ENCODE peak calls at places on chromosomes 16 and 17, in seven cellular contexts. One of them, this sample, is unnamed.

GRCh38 chr17:56231693-56232092 is 78.4 kb downstream of the ANKFN1 start:
- DNase-seq in prostate gland: no peak
- DNase-seq in AG04449: no peak
- DNase-seq in fibroblast of the aortic adventitia: no peak
- DNase-seq in neural progenitor cell: no peak
- DNase-seq in choroid plexus epithelial cell: no peak
- DNase-seq in cardiac muscle cell: no peak
- DNase-seq in this sample: no peak

GRCh38 chr16:49564577-49565224 is 191.1 kb downstream of the C16orf78 start:
- DNase-seq in prostate gland: no peak
- DNase-seq in AG04449: no peak
- DNase-seq in fibroblast of the aortic adventitia: no peak
- DNase-seq in neural progenitor cell: no peak
- DNase-seq in choroid plexus epithelial cell: peak; percentile 77
- DNase-seq in cardiac muscle cell: peak; percentile 17
- DNase-seq in this sample: no peak

GRCh38 chr16:88835383-88835782 is 21.4 kb downstream of the GALNS start:
- DNase-seq in prostate gland: no peak
- DNase-seq in AG04449: no peak
- DNase-seq in fibroblast of the aortic adventitia: peak; percentile 64
- DNase-seq in neural progenitor cell: no peak
- DNase-seq in choroid plexus epithelial cell: no peak
- DNase-seq in cardiac muscle cell: peak; percentile 12
- DNase-seq in this sample: no peak

GRCh38 chr16:72847187-72848044 is 200.5 kb downstream of the ZFHX3 start:
- DNase-seq in prostate gland: no peak
- DNase-seq in AG04449: no peak
- DNase-seq in fibroblast of the aortic adventitia: peak; percentile 27
- DNase-seq in neural progenitor cell: peak; percentile 66
- DNase-seq in choroid plexus epithelial cell: peak; percentile 57
- DNase-seq in cardiac muscle cell: peak; percentile 53
- DNase-seq in this sample: no peak

GRCh38 chr17:81512560-81512983 is at the start of gene ACTG1:
- DNase-seq in prostate gland: peak; percentile 93
- DNase-seq in AG04449: no peak
- DNase-seq in fibroblast of the aortic adventitia: peak; percentile 91
- DNase-seq in neural progenitor cell: peak; percentile 97
- DNase-seq in choroid plexus epithelial cell: peak; percentile 94
- DNase-seq in cardiac muscle cell: peak; percentile 95
- DNase-seq in this sample: no peak

GRCh38 chr16:82007189-82007588 is 4.1 kb downstream of the SDR42E1 start:
- DNase-seq in prostate gland: no peak
- DNase-seq in AG04449: no peak
- DNase-seq in fibroblast of the aortic adventitia: no peak
- DNase-seq in neural progenitor cell: no peak
- DNase-seq in choroid plexus epithelial cell: no peak
- DNase-seq in cardiac muscle cell: no peak
- DNase-seq in this sample: no peak

GRCh38 chr16:12217341-12217740 is 240.8 kb downstream of the SNX29 start:
- DNase-seq in prostate gland: no peak
- DNase-seq in AG04449: no peak
- DNase-seq in fibroblast of the aortic adventitia: no peak
- DNase-seq in neural progenitor cell: no peak
- DNase-seq in choroid plexus epithelial cell: no peak
- DNase-seq in cardiac muscle cell: no peak
- DNase-seq in this sample: no peak

GRCh38 chr17:15883617-15884111 is 61.3 kb upstream of the ADORA2B start:
- DNase-seq in prostate gland: no peak
- DNase-seq in AG04449: peak; percentile 47
- DNase-seq in fibroblast of the aortic adventitia: peak; percentile 68
- DNase-seq in neural progenitor cell: no peak
- DNase-seq in choroid plexus epithelial cell: peak; percentile 88
- DNase-seq in cardiac muscle cell: peak; percentile 83
- DNase-seq in this sample: peak; percentile 56

GRCh38 chr16:14284930-14285541 is 213.9 kb downstream of the MRTFB start:
- DNase-seq in prostate gland: no peak
- DNase-seq in AG04449: no peak
- DNase-seq in fibroblast of the aortic adventitia: no peak
- DNase-seq in neural progenitor cell: peak; percentile 86
- DNase-seq in choroid plexus epithelial cell: peak; percentile 82
- DNase-seq in cardiac muscle cell: peak; percentile 76
- DNase-seq in this sample: no peak

GRCh38 chr17:81004336-81005015 is 12.8 kb downstream of the CHMP6 start:
- DNase-seq in prostate gland: no peak
- DNase-seq in AG04449: no peak
- DNase-seq in fibroblast of the aortic adventitia: no peak
- DNase-seq in neural progenitor cell: peak; percentile 39
- DNase-seq in choroid plexus epithelial cell: no peak
- DNase-seq in cardiac muscle cell: no peak
- DNase-seq in this sample: no peak

GRCh38 chr17:74298690-74299617 is 24.9 kb downstream of the DNAI2 start:
- DNase-seq in prostate gland: no peak
- DNase-seq in AG04449: no peak
- DNase-seq in fibroblast of the aortic adventitia: peak; percentile 38
- DNase-seq in neural progenitor cell: no peak
- DNase-seq in choroid plexus epithelial cell: no peak
- DNase-seq in cardiac muscle cell: no peak
- DNase-seq in this sample: no peak

GRCh38 chr16:85004587-85005205 is 6.6 kb downstream of the ZDHHC7 start:
- DNase-seq in prostate gland: no peak
- DNase-seq in AG04449: peak; percentile 70
- DNase-seq in fibroblast of the aortic adventitia: peak; percentile 92
- DNase-seq in neural progenitor cell: no peak
- DNase-seq in choroid plexus epithelial cell: peak; percentile 91
- DNase-seq in cardiac muscle cell: peak; percentile 81
- DNase-seq in this sample: peak; percentile 82

GRCh38 chr17:68763551-68763950 is 162.4 kb upstream of the FAM20A start:
- DNase-seq in prostate gland: no peak
- DNase-seq in AG04449: no peak
- DNase-seq in fibroblast of the aortic adventitia: peak; percentile 38
- DNase-seq in neural progenitor cell: no peak
- DNase-seq in choroid plexus epithelial cell: peak; percentile 58
- DNase-seq in cardiac muscle cell: no peak
- DNase-seq in this sample: no peak

GRCh38 chr17:68762911-68763310 is 161.7 kb upstream of the FAM20A start:
- DNase-seq in prostate gland: no peak
- DNase-seq in AG04449: no peak
- DNase-seq in fibroblast of the aortic adventitia: no peak
- DNase-seq in neural progenitor cell: no peak
- DNase-seq in choroid plexus epithelial cell: no peak
- DNase-seq in cardiac muscle cell: no peak
- DNase-seq in this sample: no peak

GRCh38 chr17:68760141-68760475 is 158.9 kb upstream of the FAM20A start:
- DNase-seq in prostate gland: no peak
- DNase-seq in AG04449: no peak
- DNase-seq in fibroblast of the aortic adventitia: no peak
- DNase-seq in neural progenitor cell: no peak
- DNase-seq in choroid plexus epithelial cell: no peak
- DNase-seq in cardiac muscle cell: no peak
- DNase-seq in this sample: no peak

GRCh38 chr17:68759002-68759342 is 157.8 kb upstream of the FAM20A start:
- DNase-seq in prostate gland: no peak
- DNase-seq in AG04449: no peak
- DNase-seq in fibroblast of the aortic adventitia: no peak
- DNase-seq in neural progenitor cell: no peak
- DNase-seq in choroid plexus epithelial cell: no peak
- DNase-seq in cardiac muscle cell: no peak
- DNase-seq in this sample: no peak

DNA sequence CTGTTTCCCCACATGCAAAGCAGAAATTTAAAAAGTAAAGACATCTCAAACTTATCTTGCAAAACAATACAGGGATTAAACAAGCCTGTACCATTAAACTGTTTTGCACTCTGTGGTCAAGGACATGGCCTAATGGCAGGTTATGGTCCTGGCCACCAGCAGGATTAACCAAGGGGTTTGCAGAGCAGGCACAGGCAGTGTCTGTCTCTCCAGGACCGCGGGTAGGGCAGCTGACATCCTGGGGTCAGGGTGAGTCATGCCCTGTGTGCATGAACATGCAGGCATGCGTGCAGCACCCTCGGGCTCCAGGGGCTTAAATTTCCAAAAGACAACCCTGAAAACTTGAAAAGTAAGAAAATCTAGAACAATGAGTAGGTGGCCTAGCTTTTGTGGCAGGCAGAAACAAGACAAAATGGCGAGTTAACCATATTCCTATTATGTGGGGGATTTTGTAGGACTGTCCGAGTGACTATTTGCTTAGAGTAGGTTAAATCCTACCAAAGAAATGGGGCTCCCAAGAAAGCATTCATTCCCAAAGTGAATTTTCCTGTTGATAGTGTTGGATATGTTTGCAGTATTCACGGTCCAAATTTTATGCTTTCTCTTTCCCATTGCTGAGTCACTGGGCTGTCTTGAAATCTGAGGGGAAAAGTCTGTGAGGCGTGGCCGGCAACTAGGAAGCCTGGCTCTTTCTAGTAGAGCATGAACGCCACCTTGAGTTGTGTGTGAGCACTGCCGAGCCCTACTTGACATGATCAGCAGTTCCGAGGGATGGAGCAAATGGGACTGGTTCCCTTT is 158.4 kb upstream of the FAM20A start:
- DNase-seq in prostate gland: peak; percentile 75
- DNase-seq in AG04449: peak; percentile 65
- DNase-seq in fibroblast of the aortic adventitia: peak; percentile 97
- DNase-seq in neural progenitor cell: peak; percentile 90
- DNase-seq in choroid plexus epithelial cell: peak; percentile 97
- DNase-seq in cardiac muscle cell: peak; percentile 96
- DNase-seq in this sample: peak; percentile 71
- H3K4me3 ChIP-seq in prostate gland: peak overlapping the region; percentile 4
- H3K4me3 ChIP-seq in AG04449: peak overlapping the region; percentile 43
- H3K4me3 ChIP-seq in fibroblast of the aortic adventitia: peak overlapping the region; percentile 50
- H3K4me3 ChIP-seq in neural progenitor cell: peak overlapping the region; percentile 41
- H3K4me3 ChIP-seq in choroid plexus epithelial cell: peak overlapping the region; percentile 50
- H3K4me3 ChIP-seq in cardiac muscle cell: no peak overlapping the region
- H3K4me3 ChIP-seq in this sample: peak overlapping the region; percentile 24

GRCh38 chr17:77257169-77257568 is 116.4 kb downstream of the SEC14L1 start:
- DNase-seq in prostate gland: no peak
- DNase-seq in AG04449: no peak
- DNase-seq in fibroblast of the aortic adventitia: no peak
- DNase-seq in neural progenitor cell: no peak
- DNase-seq in choroid plexus epithelial cell: no peak
- DNase-seq in cardiac muscle cell: no peak
- DNase-seq in this sample: no peak

GRCh38 chr17:77254961-77255741 is 114.4 kb downstream of the SEC14L1 start:
- DNase-seq in prostate gland: no peak
- DNase-seq in AG04449: peak; percentile 69
- DNase-seq in fibroblast of the aortic adventitia: peak; percentile 76
- DNase-seq in neural progenitor cell: peak; percentile 25
- DNase-seq in choroid plexus epithelial cell: peak; percentile 88
- DNase-seq in cardiac muscle cell: peak; percentile 77
- DNase-seq in this sample: peak; percentile 90

GRCh38 chr17:77258638-77259037 is 117.9 kb downstream of the SEC14L1 start:
- DNase-seq in prostate gland: no peak
- DNase-seq in AG04449: no peak
- DNase-seq in fibroblast of the aortic adventitia: no peak
- DNase-seq in neural progenitor cell: no peak
- DNase-seq in choroid plexus epithelial cell: no peak
- DNase-seq in cardiac muscle cell: no peak
- DNase-seq in this sample: no peak

GRCh38 chr17:77257596-77258458 is 117.1 kb downstream of the SEC14L1 start:
- DNase-seq in prostate gland: no peak
- DNase-seq in AG04449: no peak
- DNase-seq in fibroblast of the aortic adventitia: no peak
- DNase-seq in neural progenitor cell: no peak
- DNase-seq in choroid plexus epithelial cell: no peak
- DNase-seq in cardiac muscle cell: no peak
- DNase-seq in this sample: no peak

DNA sequence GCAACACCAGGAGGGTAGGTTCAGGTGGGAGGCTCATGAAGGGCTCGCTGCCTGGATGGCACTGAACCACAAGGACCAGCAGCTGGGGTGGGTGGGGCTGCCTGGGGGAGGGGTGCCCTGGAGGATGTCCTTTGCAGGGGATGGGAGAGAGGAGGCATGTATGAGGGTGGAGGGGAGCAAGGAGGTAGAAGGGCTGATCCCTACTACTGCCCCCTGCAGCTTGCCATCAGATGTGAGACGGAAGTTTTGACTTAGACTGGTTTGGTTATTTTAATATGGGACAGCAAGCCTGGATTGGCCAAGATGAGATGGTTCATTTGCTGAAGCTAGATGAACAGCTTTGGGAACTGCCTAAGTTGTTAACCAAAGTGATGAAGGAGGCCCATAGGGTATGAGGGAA is 115.9 kb downstream of the SEC14L1 start:
- DNase-seq in prostate gland: no peak
- DNase-seq in AG04449: no peak
- DNase-seq in fibroblast of the aortic adventitia: no peak
- DNase-seq in neural progenitor cell: no peak
- DNase-seq in choroid plexus epithelial cell: no peak
- DNase-seq in cardiac muscle cell: no peak
- DNase-seq in this sample: no peak
- TF ChIP-seq CTCF in prostate gland: no peak
- TF ChIP-seq CTCF in AG04449: no peak
- TF ChIP-seq CTCF in fibroblast of the aortic adventitia: peak; percentile 6
- TF ChIP-seq CTCF in neural progenitor cell: no peak
- TF ChIP-seq CTCF in choroid plexus epithelial cell: peak; percentile 29
- TF ChIP-seq CTCF in cardiac muscle cell: no peak
- TF ChIP-seq CTCF in this sample: peak; percentile 3

GRCh38 chr16:397736-398332 is 835 bp downstream of the NME4 start:
- DNase-seq in prostate gland: peak; percentile 82
- DNase-seq in AG04449: no peak
- DNase-seq in fibroblast of the aortic adventitia: peak; percentile 51
- DNase-seq in neural progenitor cell: peak; percentile 91
- DNase-seq in choroid plexus epithelial cell: peak; percentile 52
- DNase-seq in cardiac muscle cell: peak; percentile 76
- DNase-seq in this sample: no peak
- H3K4me3 ChIP-seq in prostate gland: peak overlapping the region; percentile 83
- H3K4me3 ChIP-seq in AG04449: peak overlapping the region; percentile 40
- H3K4me3 ChIP-seq in fibroblast of the aortic adventitia: peak overlapping the region; percentile 50
- H3K4me3 ChIP-seq in neural progenitor cell: peak overlapping the region; percentile 2
- H3K4me3 ChIP-seq in choroid plexus epithelial cell: peak overlapping the region; percentile 13
- H3K4me3 ChIP-seq in cardiac muscle cell: peak overlapping the region; percentile 96
- H3K4me3 ChIP-seq in this sample: peak overlapping the region; percentile 10

DNA sequence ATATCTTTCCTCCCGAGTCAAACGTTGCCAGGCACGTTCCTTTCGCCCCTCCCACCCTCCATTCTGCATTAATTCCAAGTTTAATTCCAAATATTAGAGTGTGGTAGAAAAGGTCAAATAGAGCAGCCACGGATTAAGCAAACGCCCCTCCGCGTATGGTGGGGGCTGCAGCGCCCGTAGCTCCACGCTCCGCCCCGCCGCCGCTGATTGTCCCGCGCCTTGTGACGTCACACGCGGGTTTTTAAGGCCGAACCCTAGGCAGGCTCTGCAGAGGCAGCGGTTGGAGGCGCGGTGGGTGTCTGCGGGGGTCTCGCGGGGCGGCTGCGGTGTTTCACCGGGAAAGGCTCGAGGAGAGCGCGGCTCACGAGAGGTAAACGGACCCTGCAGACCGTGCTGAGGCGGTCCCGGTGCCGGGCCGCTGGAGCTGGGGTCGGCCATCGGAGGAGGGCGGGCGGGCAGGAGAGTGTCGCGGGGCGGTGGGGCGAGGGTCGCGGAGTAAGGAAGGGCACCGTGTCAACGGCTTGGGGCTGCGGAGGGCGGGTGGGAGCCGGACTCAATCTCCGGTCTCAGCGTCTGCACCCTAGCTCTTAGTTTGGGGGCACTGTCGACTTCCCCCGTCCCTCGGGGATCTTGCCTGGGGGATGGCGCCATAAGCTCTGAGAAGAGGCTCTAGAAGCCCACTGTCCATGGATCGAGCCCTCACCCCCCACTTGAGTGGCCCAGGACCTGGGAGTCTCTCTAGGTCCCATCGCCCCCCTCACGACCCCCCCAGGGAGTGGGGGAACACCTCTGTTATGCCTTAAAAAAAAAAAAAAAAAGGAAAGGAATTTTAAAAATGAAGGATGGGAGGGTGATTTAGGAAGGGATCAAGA is at the start of gene ARL4D:
- DNase-seq in prostate gland: peak; percentile 89
- DNase-seq in AG04449: no peak
- DNase-seq in fibroblast of the aortic adventitia: peak; percentile 80
- DNase-seq in neural progenitor cell: peak; percentile 94
- DNase-seq in choroid plexus epithelial cell: peak; percentile 69
- DNase-seq in cardiac muscle cell: peak; percentile 88
- DNase-seq in this sample: no peak
- TF ChIP-seq CTCF in prostate gland: no peak
- TF ChIP-seq CTCF in AG04449: no peak
- TF ChIP-seq CTCF in fibroblast of the aortic adventitia: no peak
- TF ChIP-seq CTCF in neural progenitor cell: no peak
- TF ChIP-seq CTCF in choroid plexus epithelial cell: no peak
- TF ChIP-seq CTCF in cardiac muscle cell: no peak
- TF ChIP-seq CTCF in this sample: no peak